ENCODE peak calls at places on chromosomes 4 and X, in four cellular contexts. F is natural killer cell treated with Interleukin-12 subunit alpha and Interleukin-12 subunit beta and Interleukin-15 and Interleukin-18, amount 100 ng/mL, for 72 hours; N is pancreas; X is fibroblast of the aortic adventitia. W is an unnamed sample.

GRCh38 chrX:69361286-69361926 is 142.7 kb upstream of the NALF2 start:
- DNase-seq in F (no peak), N (no peak), X (peak; percentile 60), W (peak; percentile 1)

GRCh38 chr4:48380583-48381167 is 39.3 kb downstream of the SLAIN2 start:
- DNase-seq in F (no peak), N (no peak), X (no peak), W (no peak)

GRCh38 chr4:73763877-73764276 is 23.5 kb downstream of the CXCL8 start:
- DNase-seq in F (no peak), N (no peak), X (no peak), W (no peak)

GRCh38 chr4:113131621-113132020 is 82.2 kb downstream of the ANK2 start:
- DNase-seq in F (no peak), N (no peak), X (no peak), W (no peak)

GRCh38 chr4:110193822-110194761 is 4.3 kb downstream of the ELOVL6 start:
- DNase-seq in F (peak; percentile 86), N (peak; percentile 74), X (peak; percentile 94), W (peak; percentile 97)

GRCh38 chrX:123184858-123185251 is 777 bp downstream of the GRIA3 start:
- DNase-seq in F (no peak), N (no peak), X (peak; percentile 31), W (no peak)

GRCh38 chr4:84971319-84971932 is 4.9 kb upstream of the WDFY3 start:
- DNase-seq in F (no peak), N (no peak), X (peak; percentile 82), W (peak; percentile 70)

GRCh38 chrX:46686003-46686645 is 72.8 kb downstream of the SLC9A7 start:
- DNase-seq in F (peak; percentile 69), N (peak; percentile 20), X (peak; percentile 68), W (peak; percentile 41)

GRCh38 chr4:73576366-73576765 is 43.9 kb downstream of the RASSF6 start:
- DNase-seq in F (no peak), N (no peak), X (peak; percentile 59), W (peak; percentile 29)

GRCh38 chr4:177802149-177802548 is 359.9 kb upstream of the AGA start:
- DNase-seq in F (no peak), N (no peak), X (no peak), W (no peak)

GRCh38 chrX:70973221-70973620 is 42.3 kb upstream of the SLC7A3 start:
- DNase-seq in F (no peak), N (no peak), X (no peak), W (peak; percentile 5)

W was measured in IMR-90.